ENCODE peak calls at places on chromosomes 16 and 17, in four cellular contexts. V, N, P and I are unnamed samples. For H3K27me3, the result is how much of the 10 kb centered on the place peaks cover.

GRCh38 chr17:45235071-45236001 is 13.7 kb downstream of the FMNL1 start:
- DNase-seq in N (peak), V (peak), P (peak), I (peak)

GRCh38 chr16:72372082-72372615 is 200.2 kb upstream of the PMFBP1 start:
- DNase-seq in N (no peak), P (no peak), V (no peak), I (no peak)

GRCh38 chr16:86566601-86566965 is at the start of gene FOXC2:
- DNase-seq in V (peak), P (peak), N (peak), I (peak)

GRCh38 chr17:78019367-78019975 is 61.0 kb downstream of the TNRC6C start:
- DNase-seq in N (no peak), V (no peak), P (no peak), I (peak)

GRCh38 chr17:81002409-81003361 is 11.0 kb downstream of the CHMP6 start:
- DNase-seq in V (peak), N (no peak), P (no peak), I (no peak)

GRCh38 chr17:17532991-17533390 is 36.8 kb upstream of the RASD1 start:
- DNase-seq in V (no peak), N (no peak), P (no peak), I (no peak)

GRCh38 chr16:23803591-23804123 is 32.1 kb upstream of the PRKCB start:
- DNase-seq in V (peak), P (no peak), N (no peak), I (peak)

GRCh38 chr17:57906910-57907309 is 48.3 kb downstream of the CUEDC1 start:
- DNase-seq in V (no peak), N (no peak), P (no peak), I (no peak)

GRCh38 chr17:62704381-62704971 is 77.0 kb downstream of the MRC2 start:
- DNase-seq in V (peak), N (peak), P (no peak), I (no peak)

GRCh38 chr16:28324887-28325279 is 32.6 kb downstream of the SBK1 start:
- DNase-seq in P (no peak), N (peak), V (no peak), I (no peak)

GRCh38 chr16:86200722-86201121 is 301.8 kb downstream of the IRF8 start:
- DNase-seq in V (no peak), N (no peak), P (no peak), I (no peak)

GRCh38 chr17:63150994-63151464 is 185.0 kb downstream of the TANC2 start:
- DNase-seq in P (peak), V (no peak), N (no peak), I (no peak)

GRCh38 chr17:7380855-7381683 is at the start of gene TNK1:
- DNase-seq in P (no peak), N (no peak), V (peak), I (no peak)

GRCh38 chr17:47851764-47852112 is 775 bp upstream of the SP6 start:
- DNase-seq in P (no peak), V (no peak), N (no peak), I (no peak)

GRCh38 chr17:77470800-77471733 is 330.3 kb downstream of the SEC14L1 start:
- DNase-seq in P (no peak), V (no peak), N (no peak), I (no peak)

GRCh38 chr17:36773039-36773438 is 164.2 kb upstream of the LHX1 start:
- DNase-seq in V (no peak), N (no peak), P (no peak), I (no peak)

DNA sequence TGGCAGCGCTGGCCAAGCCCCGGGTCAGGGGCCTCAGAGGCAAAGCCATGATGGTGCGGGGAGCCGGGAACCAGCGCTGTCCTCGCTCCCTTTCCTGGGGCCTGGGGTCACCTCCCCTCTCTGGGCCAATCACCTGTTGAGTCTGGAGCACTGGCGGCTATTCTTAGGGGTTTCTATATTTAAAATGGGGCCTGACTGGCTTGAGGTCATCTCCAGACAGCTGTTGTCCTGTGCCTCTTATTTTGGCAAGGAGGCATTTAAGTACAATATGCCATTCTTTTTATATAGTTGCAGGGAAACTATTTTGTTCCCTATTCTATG is at the start of gene COX6A2:
- DNase-seq in N (no peak), P (no peak), V (no peak), I (no peak)
- H3K4me3 ChIP-seq in N (peak), P (peak), V (peak), I (no peak)

DNA sequence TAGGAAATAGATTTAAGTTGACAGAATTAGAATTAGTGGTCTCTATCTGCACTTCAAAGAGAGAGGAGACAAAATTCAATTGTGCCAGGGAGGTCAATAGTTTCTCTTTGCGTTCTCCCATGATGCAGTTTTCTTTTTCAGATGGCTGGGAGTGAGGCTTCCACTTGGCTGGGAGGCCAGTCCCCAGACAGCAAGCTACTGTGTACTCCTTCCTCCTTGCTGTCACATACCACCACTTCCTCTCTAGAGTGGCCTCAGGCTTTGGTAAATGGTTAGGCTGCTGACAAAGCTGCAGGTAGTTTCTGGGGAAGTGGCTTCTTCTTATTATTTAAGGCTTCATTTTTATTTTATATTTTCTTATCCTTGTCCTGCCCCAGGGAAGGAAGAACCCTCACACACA is 106.2 kb upstream of the HS3ST4 start:
- DNase-seq in N (no peak), V (no peak), P (no peak), I (no peak)
- H3K27me3 ChIP-seq in N (under half), V (under half), P (under half), I (under half)

DNA sequence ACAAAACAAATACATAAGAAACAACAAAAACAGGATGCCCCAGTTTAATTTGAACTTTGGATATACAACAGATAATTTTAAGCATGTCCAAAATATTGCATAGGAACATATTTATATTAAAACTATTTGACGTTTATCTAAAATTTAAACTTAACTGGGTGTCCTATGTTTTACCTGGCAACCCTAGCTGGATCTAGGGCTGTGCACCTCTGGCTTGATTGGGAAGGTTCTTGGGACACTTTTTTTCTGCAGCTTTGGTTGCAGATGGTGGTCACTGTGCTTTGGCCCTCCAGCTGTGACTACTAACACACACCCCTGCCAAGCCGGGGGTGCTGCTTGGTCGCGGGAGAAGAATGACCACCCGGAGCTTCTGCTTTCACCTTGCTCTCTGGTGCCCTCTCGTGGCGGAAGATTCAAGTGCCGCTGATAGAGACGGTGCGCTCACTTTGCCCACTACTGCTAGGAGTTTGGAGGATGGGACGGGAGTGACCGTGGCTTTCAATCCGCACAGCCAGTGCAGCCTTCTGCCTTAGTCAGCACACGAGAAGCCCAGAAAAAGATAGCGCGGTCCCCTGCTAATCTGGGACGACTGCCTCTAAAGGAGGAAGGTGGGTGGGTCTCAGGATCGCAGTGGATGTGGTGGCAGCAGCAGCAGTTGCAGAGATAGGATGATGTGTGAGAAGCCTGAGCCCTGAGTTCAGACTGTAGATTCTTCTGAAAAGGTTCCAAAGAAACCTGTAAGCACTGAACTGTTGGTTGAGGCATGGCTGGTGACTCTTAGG is 6.7 kb downstream of the SPACA3 start:
- DNase-seq in P (peak), V (peak), N (peak), I (peak)
- H3K4me3 ChIP-seq in P (peak), V (peak), N (no peak), I (no peak)

GRCh38 chr17:76241205-76241539 is 879 bp upstream of the RNF157 start:
- DNase-seq in V (no peak), P (no peak), N (peak), I (no peak)

GRCh38 chr17:76239538-76240274 is 587 bp downstream of the RNF157 start:
- DNase-seq in V (no peak), N (no peak), P (no peak), I (no peak)

GRCh38 chr17:76243826-76244679 is 3.8 kb upstream of the RNF157 start:
- DNase-seq in V (no peak), N (peak), P (no peak), I (no peak)

GRCh38 chr17:76240461-76241204 is at the start of gene RNF157:
- DNase-seq in P (no peak), V (no peak), N (peak), I (peak)

GRCh38 chr17:76241776-76242175 is 1.5 kb upstream of the RNF157 start:
- DNase-seq in P (no peak), N (peak), V (no peak), I (no peak)
- H3K27me3 ChIP-seq in P (half or more), N (under half), V (under half), I (under half)

GRCh38 chr16:2212362-2213324 is 2.0 kb upstream of the BRICD5 start:
- DNase-seq in P (no peak), N (no peak), V (peak), I (no peak)
- H3K4me3 ChIP-seq in P (peak), N (peak), V (no peak), I (no peak)

DNA sequence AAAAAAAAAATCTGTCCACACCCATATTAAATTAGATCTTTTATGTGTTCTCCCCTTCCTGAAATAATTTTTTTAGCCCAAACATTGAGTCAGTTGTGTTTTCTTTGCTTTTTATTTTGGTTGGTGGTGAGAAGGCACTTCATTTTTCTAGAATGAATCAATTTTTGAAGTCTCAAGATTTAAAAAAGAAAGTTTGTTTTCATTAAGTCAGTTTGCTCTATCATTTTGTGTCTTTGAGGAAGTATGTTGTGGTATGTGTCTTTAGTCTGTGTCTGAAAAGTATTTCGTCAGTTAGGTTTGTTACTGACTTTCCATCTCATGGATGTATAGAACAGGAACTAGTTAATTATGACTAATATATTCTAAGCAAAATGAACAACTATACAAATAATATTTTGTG is 3.8 kb downstream of the IGF2BP1 start:
- DNase-seq in N (no peak), V (no peak), P (no peak), I (no peak)
- H3K27me3 ChIP-seq in N (under half), V (half or more), P (under half), I (half or more)